ENCODE peak calls at places on chromosomes 7 and 10, in five cellular contexts. Q is psoas muscle, X is breast epithelium, P is right cardiac atrium, K is HCT116. M is an unnamed sample.
A peak's percentile ranks its signal among the peaks of the same experiment; 100 is the strongest.

GRCh38 chr7:400901-401485 is 111.0 kb downstream of the FOXL3 start:
- DNase-seq in P (peak; percentile 26), Q (no peak), X (no peak), K (no peak), M (no peak)

GRCh38 chr7:42014625-42015412 is 222.2 kb downstream of the GLI3 start:
- DNase-seq in P (no peak), K (peak; percentile 44), Q (no peak), X (no peak), M (peak; percentile 60)

GRCh38 chr10:119139464-119140067 is 25.9 kb downstream of the SFXN4 start:
- DNase-seq in X (no peak), K (peak; percentile 16), P (peak; percentile 68), Q (no peak), M (peak; percentile 28)

GRCh38 chr7:149196151-149196704 is 882 bp downstream of the ZNF282 start:
- DNase-seq in X (no peak), K (no peak), Q (no peak), P (no peak), M (peak; percentile 23)

GRCh38 chr10:97197030-97197500 is 11.3 kb upstream of the SLIT1 start:
- DNase-seq in X (no peak), P (no peak), K (no peak), Q (no peak), M (no peak)

GRCh38 chr10:69061305-69062161 is 26.4 kb upstream of the SRGN start:
- DNase-seq in X (peak; percentile 52), P (peak; percentile 69), Q (peak; percentile 39), K (no peak), M (no peak)

GRCh38 chr7:112957901-112958300 is 128.7 kb downstream of the GPR85 start:
- DNase-seq in X (no peak), K (no peak), P (no peak), Q (no peak), M (no peak)

GRCh38 chr7:134755422-134756022 is 23.9 kb upstream of the CALD1 start:
- DNase-seq in P (no peak), K (no peak), X (no peak), Q (no peak), M (peak; percentile 25)

GRCh38 chr10:71985542-71986250 is 21.5 kb downstream of the CHST3 start:
- DNase-seq in K (no peak), P (peak; percentile 61), Q (no peak), X (no peak), M (no peak)

GRCh38 chr10:88702848-88703597 is 3.0 kb upstream of the LIPK start:
- DNase-seq in K (peak; percentile 89), P (no peak), X (no peak), Q (no peak), M (peak; percentile 70)

GRCh38 chr7:155867734-155868400 is 55.6 kb upstream of the SHH start:
- DNase-seq in K (no peak), P (no peak), X (no peak), Q (no peak), M (no peak)

GRCh38 chr7:64883113-64883905 is 19.8 kb upstream of the ZNF273 start:
- DNase-seq in Q (no peak), P (peak; percentile 72), K (no peak), X (no peak), M (no peak)

GRCh38 chr10:27783660-27784059 is 38.0 kb upstream of the MKX start:
- DNase-seq in X (no peak), K (peak; percentile 81), P (no peak), Q (no peak), M (peak; percentile 56)

GRCh38 chr10:23399701-23400144 is 39.2 kb upstream of the OTUD1 start:
- DNase-seq in X (no peak), K (no peak), Q (peak; percentile 63), P (no peak), M (peak; percentile 73)

GRCh38 chr10:22992075-22992474 is 64.2 kb downstream of the ARMC3 start:
- DNase-seq in Q (no peak), X (no peak), P (no peak), K (no peak), M (no peak)

GRCh38 chr7:36303202-36304098 is 86.2 kb upstream of the ANLN start:
- DNase-seq in P (peak; percentile 94), K (peak; percentile 83), Q (peak; percentile 88), X (peak; percentile 78), M (peak; percentile 85)

GRCh38 chr7:90520484-90520883 is 51.0 kb downstream of the PTTG1IP2 start:
- DNase-seq in K (peak; percentile 19), Q (no peak), X (no peak), P (no peak), M (no peak)

GRCh38 chr7:4189151-4189570 is 492.9 kb upstream of the FOXK1 start:
- DNase-seq in K (no peak), Q (peak; percentile 82), P (peak; percentile 90), X (peak; percentile 78), M (no peak)

GRCh38 chr10:72525277-72525676 is 100.6 kb downstream of the MICU1 start:
- DNase-seq in K (no peak), Q (no peak), X (no peak), P (no peak), M (no peak)

GRCh38 chr7:24742764-24743163 is 14.5 kb downstream of the GSDME start:
- DNase-seq in X (no peak), K (no peak), Q (no peak), P (no peak), M (no peak)

GRCh38 chr7:111855161-111855841 is 293.0 kb upstream of the IMMP2L start:
- DNase-seq in Q (no peak), X (no peak), K (peak; percentile 38), P (no peak), M (peak; percentile 9)

GRCh38 chr10:29039659-29040309 is 249.1 kb upstream of the LYZL1 start:
- DNase-seq in P (no peak), Q (no peak), K (no peak), X (no peak), M (no peak)

GRCh38 chr7:91263359-91264082 is 712 bp upstream of the FZD1 start:
- DNase-seq in Q (peak; percentile 42), X (no peak), K (no peak), P (peak; percentile 86), M (peak; percentile 77)

GRCh38 chr10:13189946-13190345 is 28.6 kb downstream of the MCM10 start:
- DNase-seq in X (no peak), Q (no peak), P (no peak), K (no peak), M (no peak)

GRCh38 chr7:3318874-3319273 is 17.8 kb downstream of the SDK1 start:
- DNase-seq in P (no peak), X (no peak), K (no peak), Q (no peak), M (peak; percentile 64)

GRCh38 chr7:86469680-86470295 is 173.9 kb upstream of the GRM3 start:
- DNase-seq in X (no peak), P (peak; percentile 35), Q (no peak), K (peak; percentile 78), M (peak; percentile 91)

GRCh38 chr10:117165557-117166419 is 27.7 kb upstream of the VAX1 start:
- DNase-seq in P (peak; percentile 69), X (no peak), Q (peak; percentile 30), K (peak; percentile 33), M (peak; percentile 56)

GRCh38 chr7:120961638-120962173 is 11.1 kb downstream of the ING3 start:
- DNase-seq in Q (no peak), K (no peak), P (no peak), X (no peak), M (no peak)

GRCh38 chr10:43407148-43407575 is 1.8 kb downstream of the HNRNPF start:
- DNase-seq in K (no peak), X (peak; percentile 61), P (peak; percentile 86), Q (peak; percentile 61), M (peak; percentile 36)

GRCh38 chr10:7260412-7260900 is 150.4 kb downstream of the SFMBT2 start:
- DNase-seq in P (peak; percentile 70), Q (peak; percentile 64), X (no peak), K (peak; percentile 22), M (peak; percentile 19)

GRCh38 chr7:88150018-88150417 is 69.8 kb downstream of the SRI start:
- DNase-seq in Q (no peak), K (no peak), X (no peak), P (no peak), M (no peak)

GRCh38 chr7:74266191-74266963 is 12.2 kb upstream of the RFC2 start:
- DNase-seq in Q (no peak), P (no peak), X (no peak), K (no peak), M (no peak)

GRCh38 chr10:77857272-77857671 is 69.3 kb downstream of the DLG5 start:
- DNase-seq in Q (no peak), P (no peak), X (peak; percentile 82), K (no peak), M (no peak)

GRCh38 chr7:157519798-157520244 is 183.0 kb downstream of the DNAJB6 start:
- DNase-seq in K (no peak), P (peak; percentile 14), Q (no peak), X (peak; percentile 38), M (no peak)

GRCh38 chr10:103659674-103660363 is 166.3 kb downstream of the NEURL1 start:
- DNase-seq in P (peak; percentile 82), K (no peak), Q (peak; percentile 54), X (no peak), M (no peak)

GRCh38 chr7:128781126-128781525 is 5.5 kb upstream of the OPN1SW start:
- DNase-seq in X (no peak), Q (peak; percentile 64), K (no peak), P (no peak), M (no peak)

DNA sequence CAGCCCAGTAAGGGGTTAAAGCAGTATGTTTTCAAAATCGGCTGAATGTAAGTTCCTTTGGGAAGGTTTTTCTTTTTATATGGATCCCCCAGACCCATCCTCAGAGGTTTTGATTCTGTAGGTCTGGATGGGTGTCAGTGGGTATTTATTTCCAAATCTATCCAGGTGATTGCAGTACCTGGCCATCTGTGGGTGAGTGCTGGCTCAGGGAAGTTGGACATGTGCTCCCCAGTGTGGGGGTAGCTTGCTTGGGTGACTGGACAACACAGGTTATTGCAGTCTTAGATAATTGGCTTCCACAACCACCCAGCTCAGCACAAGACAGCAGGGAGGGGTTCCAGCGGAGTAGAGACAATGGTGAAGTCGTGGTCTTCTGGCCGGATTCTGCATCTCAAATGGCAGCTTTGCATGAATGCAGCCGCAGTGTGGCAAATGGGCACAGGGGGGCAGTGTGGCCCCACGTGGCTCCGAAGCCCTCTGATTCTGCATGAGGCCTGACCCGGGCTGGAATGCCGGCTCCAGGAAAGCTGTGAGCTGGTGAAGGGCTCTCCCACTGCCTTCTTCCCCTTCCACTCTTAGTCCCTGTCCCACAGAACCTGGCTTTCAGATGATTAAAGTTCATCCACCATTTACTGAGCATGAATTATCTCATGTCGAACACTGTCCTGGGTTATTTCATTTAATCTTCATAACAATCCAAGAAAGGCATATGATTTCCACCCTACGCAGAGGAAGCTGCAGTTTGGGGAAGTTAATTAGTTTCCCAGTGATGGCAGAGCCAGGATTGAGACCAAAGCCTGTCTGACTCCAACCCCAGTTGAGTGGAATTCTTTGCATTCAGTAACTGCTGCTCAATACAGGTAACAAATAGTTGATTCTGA is 64.5 kb upstream of the SYPL1 start:
- DNase-seq in X (peak; percentile 87), P (peak; percentile 93), Q (peak; percentile 85), K (peak; percentile 51), M (peak; percentile 65)
- H3K27ac ChIP-seq in X (no peak overlapping the region), P (no peak overlapping the region), Q (peak overlapping the region; percentile 78), K (no peak overlapping the region), M (no peak overlapping the region)

GRCh38 chr10:91668935-91669334 is 36.1 kb upstream of the PPP1R3C start:
- DNase-seq in K (no peak), Q (no peak), P (no peak), X (no peak), M (no peak)
- H3K4me3 ChIP-seq in K (no peak overlapping the region), Q (no peak overlapping the region), P (no peak overlapping the region), X (no peak overlapping the region), M (no peak overlapping the region)

GRCh38 chr7:129828989-129829676 is 123.6 kb downstream of the UBE2H start:
- DNase-seq in P (no peak), X (no peak), K (no peak), Q (no peak), M (no peak)
- H3K27ac ChIP-seq in P (no peak overlapping the region), X (no peak overlapping the region), K (peak overlapping the region; percentile 95), Q (no peak overlapping the region), M (peak overlapping the region; percentile 80)

GRCh38 chr10:113554214-113554613 is 1.4 kb downstream of the HABP2 start:
- DNase-seq in X (no peak), P (no peak), K (no peak), Q (no peak), M (no peak)
- H3K4me3 ChIP-seq in X (no peak overlapping the region), P (no peak overlapping the region), K (no peak overlapping the region), Q (no peak overlapping the region), M (no peak overlapping the region)

M was measured in SJCRH30.